ENCODE peak calls at places on chromosomes 1 and 21, in six cellular contexts. I, G, C, Q, T and U are unnamed samples.

GRCh38 chr1:205616563-205617293 is 15.1 kb downstream of the ELK4 start:
- DNase-seq in I (no peak), G (peak; percentile 17), C (no peak), Q (no peak), T (no peak), U (no peak)

GRCh38 chr1:6271554-6271953 is 10.7 kb upstream of the GPR153 start:
- DNase-seq in I (no peak), G (peak; percentile 58), C (no peak), Q (no peak), T (no peak), U (no peak)

GRCh38 chr1:229408458-229409037 is 25.3 kb downstream of the ACTA1 start:
- DNase-seq in I (no peak), G (no peak), C (no peak), Q (peak; percentile 84), T (no peak), U (no peak)

GRCh38 chr1:205991237-205991636 is 12.0 kb downstream of the RAB7B start:
- DNase-seq in I (no peak), G (no peak), C (no peak), Q (no peak), T (no peak), U (no peak)

GRCh38 chr1:70204578-70204977 is 801 bp downstream of the LRRC40 start:
- DNase-seq in I (no peak), G (no peak), C (no peak), Q (no peak), T (no peak), U (no peak)

GRCh38 chr21:44542716-44543115 is 2.7 kb upstream of the KRTAP10-1 start:
- DNase-seq in I (no peak), G (no peak), C (no peak), Q (no peak), T (no peak), U (no peak)

GRCh38 chr1:27882543-27882903 is 10.2 kb downstream of the THEMIS2 start:
- DNase-seq in I (no peak), G (no peak), C (no peak), Q (no peak), T (no peak), U (no peak)

GRCh38 chr1:3516911-3517310 is 62.4 kb downstream of the ARHGEF16 start:
- DNase-seq in I (no peak), G (no peak), C (no peak), Q (no peak), T (no peak), U (no peak)

GRCh38 chr1:157154940-157155514 is 16.8 kb upstream of the ETV3 start:
- DNase-seq in I (no peak), G (peak; percentile 86), C (peak; percentile 61), Q (peak; percentile 81), T (no peak), U (no peak)

GRCh38 chr1:58047265-58047858 is 499.2 kb downstream of the OMA1 start:
- DNase-seq in I (no peak), G (peak; percentile 21), C (no peak), Q (no peak), T (no peak), U (no peak)

GRCh38 chr1:204545881-204546280 is 29.7 kb downstream of the MDM4 start:
- DNase-seq in I (no peak), G (no peak), C (no peak), Q (no peak), T (no peak), U (no peak)

GRCh38 chr1:234980224-234980656 is 148.4 kb downstream of the TOMM20 start:
- DNase-seq in I (no peak), G (no peak), C (no peak), Q (no peak), T (no peak), U (peak; percentile 69)

GRCh38 chr1:160565568-160565967 is 13.7 kb downstream of the CD84 start:
- DNase-seq in I (no peak), G (no peak), C (no peak), Q (no peak), T (no peak), U (no peak)

GRCh38 chr1:38285807-38286530 is 239.4 kb upstream of the POU3F1 start:
- DNase-seq in I (no peak), G (no peak), C (no peak), Q (no peak), T (no peak), U (no peak)

GRCh38 chr1:1208713-1209433 is 2.5 kb upstream of the TNFRSF18 start:
- DNase-seq in I (no peak), G (peak; percentile 69), C (peak; percentile 42), Q (peak; percentile 18), T (no peak), U (peak; percentile 64)

DNA sequence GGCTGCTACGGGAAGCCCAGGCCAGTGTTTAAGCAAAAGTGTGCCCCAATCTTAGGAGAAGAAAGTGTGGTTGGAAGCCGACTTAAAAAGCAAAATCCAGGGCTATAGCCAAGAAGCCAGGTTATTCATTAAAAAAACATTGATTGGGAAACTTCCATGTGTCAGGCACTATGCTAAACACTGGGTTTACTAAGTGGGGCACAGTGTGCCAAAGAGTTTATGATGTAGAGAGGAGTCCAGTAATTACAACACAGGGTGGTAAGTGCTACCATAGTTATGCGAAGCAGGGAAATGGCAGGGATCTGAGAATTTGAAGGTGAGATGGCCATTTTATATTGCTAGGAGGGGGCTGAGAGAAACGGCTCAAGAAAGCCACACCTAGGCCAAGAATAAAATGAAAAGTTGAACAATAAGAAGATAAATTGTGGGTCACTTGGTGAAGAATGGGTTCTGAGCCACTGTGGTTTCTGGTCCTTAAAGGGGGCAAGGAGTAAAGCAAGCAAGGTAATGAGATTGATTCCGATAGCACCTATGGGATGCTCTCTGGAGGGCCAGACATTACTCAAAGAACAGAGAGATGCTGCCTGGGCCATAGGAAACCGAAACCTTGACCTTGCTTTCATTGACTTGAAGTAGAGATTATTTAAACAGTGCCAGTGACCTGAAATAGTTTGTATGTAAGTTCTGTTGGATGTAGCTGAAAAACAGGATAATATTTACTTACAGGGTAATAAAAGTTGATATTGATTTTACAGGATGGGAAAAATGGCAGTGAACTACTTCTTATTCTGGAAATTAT is 177.8 kb downstream of the GIPC2 start:
- DNase-seq in I (no peak), G (no peak), C (no peak), Q (no peak), T (no peak), U (no peak)
- H3K4me3 ChIP-seq in I (no peak overlapping the region), G (no peak overlapping the region), C (no peak overlapping the region), Q (no peak overlapping the region), T (no peak overlapping the region), U (no peak overlapping the region)

GRCh38 chr1:23673086-23673813 is 18.4 kb upstream of the RPL11 start:
- DNase-seq in I (no peak), G (peak; percentile 24), C (no peak), Q (no peak), T (no peak), U (no peak)
- TF ChIP-seq CTCF in I (no peak), G (no peak), C (no peak), Q (no peak), T (no peak), U (no peak)

DNA sequence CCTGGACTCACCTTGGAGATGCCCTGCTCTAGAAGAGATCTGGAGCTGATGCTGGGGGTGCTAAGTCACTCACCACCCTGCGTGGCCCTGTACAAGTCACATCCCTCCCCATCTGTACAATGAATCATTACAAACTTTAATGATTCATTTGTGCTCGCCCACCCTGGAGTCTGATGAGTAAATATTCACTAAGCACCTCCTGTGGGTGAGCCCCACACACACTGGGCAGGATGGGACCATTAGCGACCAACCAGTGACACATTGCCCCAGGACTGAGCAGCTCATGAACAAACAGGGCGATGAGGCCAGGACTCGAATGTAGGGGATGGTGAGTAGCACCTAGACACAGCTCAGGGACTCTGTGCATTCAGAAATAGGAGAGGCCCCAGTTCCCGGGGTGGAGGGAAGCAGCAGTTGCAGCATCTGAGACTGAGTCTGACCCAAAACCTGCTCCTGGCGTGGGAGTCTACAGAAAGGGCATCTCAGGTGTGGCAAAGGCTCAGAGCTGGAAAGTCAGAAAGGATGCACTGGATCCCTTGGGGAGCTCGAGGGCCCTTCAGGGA is 18.1 kb upstream of the PDZK1IP1 start:
- DNase-seq in I (no peak), G (no peak), C (no peak), Q (no peak), T (no peak), U (no peak)
- H3K4me3 ChIP-seq in I (no peak overlapping the region), G (no peak overlapping the region), C (no peak overlapping the region), Q (no peak overlapping the region), T (no peak overlapping the region), U (no peak overlapping the region)

DNA sequence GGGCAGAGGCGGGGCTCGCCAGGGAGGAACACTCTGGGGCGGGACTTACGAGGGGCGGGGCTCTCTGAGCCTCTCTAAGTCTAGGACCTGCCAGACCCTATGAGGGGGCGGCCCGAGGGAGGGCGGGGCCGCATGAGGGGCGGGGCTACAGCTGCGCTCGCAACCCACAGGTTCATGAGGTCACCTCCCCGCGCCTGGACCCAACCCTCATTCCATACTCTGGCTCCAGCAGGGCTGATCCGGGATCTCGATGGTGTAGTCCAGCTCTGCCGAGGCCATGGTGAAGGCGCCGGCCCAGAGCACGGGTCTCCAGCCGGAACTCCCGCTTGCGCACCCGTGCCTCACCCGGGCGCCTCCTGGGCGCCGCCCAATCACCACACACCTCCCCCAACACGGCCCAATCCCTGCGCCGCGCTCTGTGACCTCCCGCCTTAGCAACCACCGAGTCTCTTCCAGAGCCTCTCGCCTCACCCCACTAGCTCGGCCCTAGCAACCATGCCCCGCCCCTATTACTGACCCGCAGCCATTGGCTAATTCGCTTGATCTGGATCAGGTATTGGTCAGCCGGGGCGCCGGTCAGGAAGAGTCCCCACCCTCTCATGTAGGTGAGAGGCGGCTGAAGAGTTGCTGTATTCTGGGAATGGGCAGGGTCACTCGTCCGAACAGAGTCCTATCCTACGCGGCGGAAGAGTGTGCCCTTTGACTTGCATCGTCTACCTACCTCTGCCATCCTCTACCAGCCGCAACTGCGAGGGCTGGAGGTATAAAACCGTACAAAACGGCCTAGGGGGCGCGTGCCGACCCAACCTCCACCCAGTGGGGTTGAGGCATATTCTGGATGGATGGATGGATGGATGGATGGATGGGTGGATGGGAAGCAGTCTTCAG is at the start of the genes ARMH1 and TMEM53:
- DNase-seq in I (peak; percentile 91), G (peak; percentile 99), C (peak; percentile 99), Q (peak; percentile 99), T (peak; percentile 99), U (peak; percentile 99)
- TF ChIP-seq CTCF in I (no peak), G (no peak), C (no peak), Q (no peak), T (no peak), U (no peak)

GRCh38 chr21:35046880-35047229 is 2.2 kb downstream of the RUNX1 start:
- DNase-seq in I (no peak), G (no peak), C (no peak), Q (no peak), T (no peak), U (no peak)

GRCh38 chr21:35050348-35051286 is 1.5 kb upstream of the RUNX1 start:
- DNase-seq in I (no peak), G (no peak), C (no peak), Q (no peak), T (no peak), U (no peak)

GRCh38 chr21:35048706-35049617 is at the start of gene RUNX1:
- DNase-seq in I (no peak), G (peak; percentile 63), C (peak; percentile 77), Q (peak; percentile 44), T (no peak), U (no peak)

GRCh38 chr21:35046223-35046690 is 2.8 kb downstream of the RUNX1 start:
- DNase-seq in I (no peak), G (no peak), C (no peak), Q (no peak), T (no peak), U (no peak)

DNA sequence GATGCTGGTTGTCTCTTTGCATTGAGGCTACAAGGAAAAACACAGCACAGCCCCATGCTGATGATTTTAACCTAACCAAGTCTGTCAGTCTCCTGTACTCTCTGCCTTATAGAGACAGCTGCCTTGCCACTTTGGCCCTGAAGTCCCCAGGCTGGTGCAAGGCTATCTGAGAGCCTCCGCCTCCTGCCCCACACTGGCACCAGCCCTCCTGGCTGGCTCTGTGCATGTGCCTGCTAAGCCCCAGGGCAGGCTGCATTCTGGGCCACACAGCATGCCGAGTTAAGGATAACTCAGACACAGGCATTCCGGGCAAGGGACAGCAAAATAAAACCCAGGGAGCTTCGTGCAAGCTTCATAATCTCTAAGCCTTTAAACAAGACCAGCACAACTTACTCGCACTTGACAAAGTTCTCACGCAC is 910 bp downstream of the RUNX1 start:
- DNase-seq in I (no peak), G (no peak), C (peak; percentile 67), Q (no peak), T (no peak), U (no peak)
- H3K4me3 ChIP-seq in I (peak overlapping the region; percentile 40), G (peak overlapping the region; percentile 14), C (peak overlapping the region; percentile 53), Q (peak overlapping the region; percentile 34), T (peak overlapping the region; percentile 61), U (peak overlapping the region; percentile 36)